ENCODE peak calls at places on chromosomes 16 and 17, in six cellular contexts. K, X, V, E, F and L are unnamed samples.

GRCh38 chr17:8465381-8466158 is 29.9 kb downstream of the NDEL1 start:
- DNase-seq in K (no peak), X (no peak), V (no peak), E (no peak), F (no peak), L (no peak)

GRCh38 chr17:81380682-81381518 is 14.4 kb upstream of the BAHCC1 start:
- DNase-seq in K (no peak), X (no peak), V (no peak), E (no peak), F (no peak), L (no peak)

GRCh38 chr16:83967838-83968482 is at the start of gene NECAB2:
- DNase-seq in K (peak), X (no peak), V (no peak), E (no peak), F (peak), L (peak)

GRCh38 chr17:35089846-35090193 is 26.3 kb upstream of the RFFL start:
- DNase-seq in K (no peak), X (no peak), V (peak), E (no peak), F (peak), L (no peak)

GRCh38 chr17:34827008-34827407 is 134.3 kb downstream of the CCT6B start:
- DNase-seq in K (no peak), X (no peak), V (no peak), E (no peak), F (no peak), L (no peak)

GRCh38 chr17:40516581-40517285 is 15.3 kb upstream of the TNS4 start:
- DNase-seq in K (peak), X (no peak), V (peak), E (peak), F (peak), L (peak)

GRCh38 chr16:72853575-72853974 is 194.4 kb downstream of the ZFHX3 start:
- DNase-seq in K (no peak), X (no peak), V (no peak), E (no peak), F (no peak), L (no peak)

GRCh38 chr17:63490321-63490720 is 13.5 kb downstream of the ACE start:
- DNase-seq in K (no peak), X (no peak), V (no peak), E (no peak), F (no peak), L (no peak)

GRCh38 chr16:24580665-24581064 is 41.3 kb downstream of the RBBP6 start:
- DNase-seq in K (no peak), X (no peak), V (no peak), E (no peak), F (no peak), L (no peak)

GRCh38 chr17:59491353-59492090 is 73.9 kb upstream of the DHX40 start:
- DNase-seq in K (no peak), X (no peak), V (no peak), E (no peak), F (no peak), L (no peak)

GRCh38 chr17:43020030-43020621 is 2.1 kb downstream of the VAT1 start:
- DNase-seq in K (no peak), X (no peak), V (no peak), E (no peak), F (no peak), L (no peak)

GRCh38 chr16:75264999-75265910 is 13.8 kb upstream of the BCAR1 start:
- DNase-seq in K (peak), X (no peak), V (no peak), E (no peak), F (no peak), L (peak)

DNA sequence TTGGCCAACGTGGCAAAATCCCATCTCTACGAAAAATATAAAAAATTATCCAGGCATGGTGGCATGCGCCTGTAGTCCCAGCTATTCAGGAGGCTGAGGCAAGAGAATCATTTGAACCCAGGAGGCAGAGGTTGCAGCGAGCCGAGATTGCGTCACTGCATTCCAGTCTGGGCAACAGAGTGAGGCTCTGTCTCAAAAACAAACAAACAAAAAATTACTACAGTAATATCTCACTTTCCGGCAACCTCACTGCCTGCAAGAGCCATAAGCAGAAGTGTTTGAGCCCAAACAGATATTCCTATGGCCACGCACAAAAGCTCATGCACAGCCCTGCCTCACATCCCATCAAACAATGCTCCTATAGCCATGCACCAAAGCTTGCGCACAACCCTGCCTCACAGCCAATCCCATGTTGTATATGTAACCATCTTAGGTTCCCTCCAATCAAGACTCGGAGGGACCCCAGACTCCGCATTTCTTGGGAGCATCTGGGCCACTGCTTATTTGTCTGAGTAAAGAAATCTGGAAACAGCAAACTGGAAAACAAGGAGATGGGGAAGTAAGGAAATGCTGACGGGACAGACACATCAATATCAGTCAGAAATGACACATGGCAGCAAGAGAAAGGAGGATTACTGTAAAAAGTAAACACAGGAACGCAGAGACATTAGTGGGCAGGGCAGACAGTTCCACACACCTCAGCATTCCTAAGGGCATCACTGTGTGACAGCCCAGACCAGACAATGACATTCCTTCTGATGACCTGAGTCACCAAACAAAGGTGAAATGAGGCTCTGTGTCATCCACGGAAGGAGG is 37.1 kb downstream of the TK2 start:
- DNase-seq in K (no peak), X (no peak), V (peak), E (no peak), F (no peak), L (no peak)
- TF ChIP-seq TAF1 in K (no peak), X (no peak), V (no peak), E (no peak), F (no peak), L (no peak)

GRCh38 chr16:2023098-2023925 is 3.4 kb upstream of the NHERF2 start:
- DNase-seq in K (peak), X (peak), V (peak), E (peak), F (peak), L (peak)
- TF ChIP-seq POLR2A in K (no peak), X (no peak), V (peak), E (peak), F (peak), L (no peak)

GRCh38 chr17:14498812-14499211 is 197.9 kb downstream of the HS3ST3B1 start:
- DNase-seq in K (no peak), X (no peak), V (no peak), E (no peak), F (no peak), L (no peak)
- TF ChIP-seq TAF1 in K (no peak), X (no peak), V (no peak), E (no peak), F (no peak), L (no peak)

GRCh38 chr16:4529085-4530060 is 9.2 kb downstream of the CDIP1 start:
- DNase-seq in K (no peak), X (peak), V (no peak), E (peak), F (no peak), L (no peak)
- TF ChIP-seq POLR2A in K (no peak), X (peak), V (no peak), E (no peak), F (no peak), L (no peak)

GRCh38 chr16:3192476-3193019 is 4.5 kb downstream of the OR1F1 start:
- DNase-seq in K (no peak), X (no peak), V (no peak), E (no peak), F (no peak), L (no peak)
- TF ChIP-seq TAF1 in K (no peak), X (no peak), V (no peak), E (no peak), F (no peak), L (no peak)

GRCh38 chr17:2396192-2396567 is 4.7 kb downstream of the MNT start:
- DNase-seq in K (no peak), X (no peak), V (no peak), E (no peak), F (no peak), L (no peak)

GRCh38 chr17:2398188-2398587 is 2.7 kb downstream of the MNT start:
- DNase-seq in K (no peak), X (no peak), V (no peak), E (no peak), F (no peak), L (no peak)

GRCh38 chr17:2397247-2398171 is 3.4 kb downstream of the MNT start:
- DNase-seq in K (no peak), X (no peak), V (no peak), E (no peak), F (no peak), L (no peak)

GRCh38 chr17:2395258-2396170 is 5.3 kb downstream of the MNT start:
- DNase-seq in K (no peak), X (no peak), V (peak), E (no peak), F (no peak), L (no peak)

DNA sequence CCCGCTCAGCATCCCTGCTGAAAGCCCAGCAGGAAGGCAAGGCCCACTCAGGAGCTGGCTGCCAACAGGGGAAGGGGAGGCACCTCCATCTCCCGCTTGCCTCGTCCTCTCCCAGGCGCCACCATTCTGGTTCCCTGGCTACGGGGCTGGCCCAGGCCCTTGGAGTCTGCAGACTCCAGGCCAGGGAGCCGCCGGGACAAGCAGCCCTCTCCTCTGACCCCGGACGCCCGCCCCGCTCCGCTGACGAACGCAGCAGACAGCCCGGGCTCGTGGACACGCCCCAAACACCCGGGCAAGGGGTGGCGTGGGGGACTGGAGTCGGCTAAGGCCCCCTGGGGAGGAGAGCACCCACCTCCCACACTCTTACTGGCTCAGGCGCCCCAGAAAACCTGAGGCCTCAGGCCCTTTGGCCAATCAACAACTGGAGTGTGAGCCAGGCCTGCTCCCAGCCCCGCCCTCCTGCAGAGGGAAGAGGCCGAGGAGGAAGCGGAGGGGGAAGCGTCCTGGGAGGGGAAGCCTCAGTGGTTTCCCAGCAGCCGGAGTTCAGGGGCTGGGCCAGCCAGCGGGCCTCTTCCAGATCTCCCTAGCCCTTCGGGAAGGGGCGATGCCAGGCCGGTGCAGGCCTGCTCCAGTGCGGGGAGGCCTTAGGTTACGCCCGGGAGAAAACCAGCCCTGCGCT is 4.2 kb downstream of the MNT start:
- DNase-seq in K (no peak), X (peak), V (peak), E (peak), F (peak), L (no peak)
- TF ChIP-seq POLR2A in K (peak), X (peak), V (peak), E (no peak), F (peak), L (no peak)

DNA sequence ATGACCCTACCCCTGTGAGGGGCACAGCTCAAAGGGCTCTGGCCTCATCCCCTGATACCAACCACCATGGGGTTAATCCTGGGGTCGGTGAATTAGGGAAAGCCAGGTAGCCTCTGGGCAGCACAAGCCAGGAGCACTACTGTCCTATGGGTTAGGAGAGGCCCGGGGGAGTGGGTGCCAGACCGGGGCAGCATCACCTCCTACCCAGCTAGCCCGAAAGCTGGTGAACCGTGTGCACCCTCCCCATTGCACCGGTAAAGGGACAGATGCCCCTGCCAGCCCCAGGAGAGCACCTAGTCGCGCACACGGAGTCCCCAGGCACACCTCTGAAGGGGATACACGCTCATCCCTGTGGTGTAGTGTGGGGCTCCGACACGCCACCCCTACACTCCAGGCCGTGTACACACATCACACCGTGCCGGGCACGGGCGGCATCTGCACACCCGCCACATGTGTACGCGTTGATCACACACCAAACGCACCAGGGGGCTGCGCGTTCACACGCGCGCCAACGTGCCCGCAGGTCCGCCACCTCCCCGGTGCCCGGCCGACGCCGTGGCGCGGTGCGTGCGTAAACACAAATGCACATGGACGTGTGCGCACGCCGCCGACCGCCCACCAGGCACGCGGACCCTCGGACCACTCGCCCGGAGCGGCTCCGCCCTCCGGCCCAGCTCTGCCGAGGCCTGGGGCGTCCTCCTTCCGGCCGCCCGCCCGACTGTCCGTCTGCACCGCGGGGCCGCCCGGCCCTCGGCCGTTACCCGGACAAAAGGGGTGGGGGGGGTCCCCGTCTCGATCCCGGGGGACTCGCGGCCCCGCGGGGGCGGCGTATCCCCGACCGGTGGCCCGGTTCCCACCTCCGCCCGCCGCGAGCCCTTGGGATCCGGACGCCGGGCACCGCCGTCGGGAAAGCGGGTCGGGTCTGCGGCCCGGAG is 785 bp downstream of the UBALD1 start:
- DNase-seq in K (peak), X (no peak), V (peak), E (no peak), F (peak), L (peak)
- TF ChIP-seq TAF1 in K (no peak), X (peak), V (no peak), E (no peak), F (no peak), L (no peak)